ENCODE peak calls at places on chromosome 6, in eight cellular contexts. Q is IMR-90, I is stomach, K is body of pancreas, U is esophagus squamous epithelium, Z is lower leg skin, H is adrenal gland, L is upper lobe of left lung. G is an unnamed sample.

GRCh38 chr6:127690092-127690491 is 113.1 kb downstream of the C6orf58 start:
- DNase-seq in Q (peak), I (no peak), K (no peak), U (no peak), Z (no peak), H (no peak), L (no peak), G (no peak)

GRCh38 chr6:939526-940252 is 246.8 kb upstream of the EXOC2 start:
- DNase-seq in Q (no peak), I (no peak), K (no peak), U (no peak), Z (peak), H (no peak), L (no peak), G (no peak)

GRCh38 chr6:42251500-42251899 is 33.8 kb upstream of the MRPS10 start:
- DNase-seq in Q (peak), I (no peak), K (no peak), U (no peak), Z (no peak), H (no peak), L (no peak), G (no peak)

GRCh38 chr6:110352603-110353303 is 5.4 kb downstream of the METTL24 start:
- DNase-seq in Q (peak), I (no peak), K (no peak), U (no peak), Z (no peak), H (no peak), L (no peak), G (no peak)

GRCh38 chr6:111661541-111662041 is 55.9 kb upstream of the TRAF3IP2 start:
- DNase-seq in Q (no peak), I (peak), K (peak), U (no peak), Z (no peak), H (no peak), L (peak), G (peak)

GRCh38 chr6:11200356-11200755 is 32.1 kb downstream of the NEDD9 start:
- DNase-seq in Q (peak), I (no peak), K (no peak), U (no peak), Z (no peak), H (no peak), L (no peak), G (no peak)

GRCh38 chr6:3773696-3774298 is 22.3 kb upstream of the PXDC1 start:
- DNase-seq in Q (no peak), I (no peak), K (peak), U (no peak), Z (peak), H (peak), L (no peak), G (no peak)

GRCh38 chr6:17709476-17709875 is 2.8 kb upstream of the NUP153 start:
- DNase-seq in Q (no peak), I (no peak), K (no peak), U (no peak), Z (no peak), H (no peak), L (no peak), G (no peak)

GRCh38 chr6:54003316-54003715 is 107.9 kb upstream of the MLIP start:
- DNase-seq in Q (no peak), I (no peak), K (no peak), U (no peak), Z (no peak), H (no peak), L (no peak), G (no peak)

GRCh38 chr6:97292671-97293070 is 9.7 kb upstream of the MMS22L start:
- DNase-seq in Q (peak), I (no peak), K (no peak), U (no peak), Z (no peak), H (no peak), L (no peak), G (no peak)

GRCh38 chr6:45710304-45710821 is 305.3 kb downstream of the CLIC5 start:
- DNase-seq in Q (peak), I (peak), K (no peak), U (no peak), Z (no peak), H (no peak), L (peak), G (no peak)

GRCh38 chr6:13241364-13241763 is 87.0 kb downstream of the TBC1D7 start:
- DNase-seq in Q (no peak), I (no peak), K (no peak), U (no peak), Z (peak), H (no peak), L (no peak), G (no peak)

GRCh38 chr6:99979953-99980352 is 14.1 kb downstream of the MCHR2 start:
- DNase-seq in Q (no peak), I (no peak), K (no peak), U (no peak), Z (no peak), H (no peak), L (no peak), G (no peak)

GRCh38 chr6:7770111-7770510 is 44.2 kb downstream of the BMP6 start:
- DNase-seq in Q (peak), I (no peak), K (no peak), U (no peak), Z (no peak), H (no peak), L (no peak), G (no peak)

GRCh38 chr6:159312204-159312603 is 143.0 kb downstream of the FNDC1 start:
- DNase-seq in Q (no peak), I (no peak), K (no peak), U (no peak), Z (no peak), H (no peak), L (no peak), G (no peak)

GRCh38 chr6:131023834-131024504 is 39.1 kb downstream of the EPB41L2 start:
- DNase-seq in Q (peak), I (no peak), K (no peak), U (no peak), Z (no peak), H (no peak), L (no peak), G (no peak)

GRCh38 chr6:47603995-47604394 is 94.4 kb upstream of the ADGRF4 start:
- DNase-seq in Q (no peak), I (no peak), K (peak), U (no peak), Z (no peak), H (no peak), L (peak), G (peak)

GRCh38 chr6:169971951-169972651 is 220.7 kb downstream of the ERMARD start:
- DNase-seq in Q (no peak), I (peak), K (no peak), U (no peak), Z (peak), H (no peak), L (no peak), G (no peak)

GRCh38 chr6:150857906-150858365 is 7.6 kb upstream of the MTHFD1L start:
- DNase-seq in Q (no peak), I (no peak), K (no peak), U (no peak), Z (no peak), H (no peak), L (no peak), G (no peak)

GRCh38 chr6:133341607-133342158 is 100.5 kb downstream of the EYA4 start:
- DNase-seq in Q (peak), I (no peak), K (no peak), U (no peak), Z (no peak), H (no peak), L (no peak), G (no peak)

GRCh38 chr6:153024401-153025017 is 22.0 kb upstream of the MTRF1L start:
- DNase-seq in Q (peak), I (peak), K (peak), U (no peak), Z (no peak), H (peak), L (no peak), G (peak)

GRCh38 chr6:106109043-106109442 is 22.9 kb downstream of the PRDM1 start:
- DNase-seq in Q (no peak), I (no peak), K (no peak), U (no peak), Z (no peak), H (no peak), L (no peak), G (no peak)

GRCh38 chr6:12509060-12509459 is 207.5 kb upstream of the PHACTR1 start:
- DNase-seq in Q (no peak), I (no peak), K (no peak), U (no peak), Z (no peak), H (no peak), L (no peak), G (no peak)

GRCh38 chr6:129510930-129511329 is 199.0 kb downstream of the ARHGAP18 start:
- DNase-seq in Q (no peak), I (no peak), K (no peak), U (no peak), Z (no peak), H (no peak), L (no peak), G (no peak)

GRCh38 chr6:153032255-153032882 is 29.9 kb upstream of the MTRF1L start:
- DNase-seq in Q (peak), I (no peak), K (no peak), U (no peak), Z (no peak), H (no peak), L (no peak), G (no peak)

GRCh38 chr6:133756046-133756445 is 132.9 kb upstream of the TCF21 start:
- DNase-seq in Q (peak), I (no peak), K (no peak), U (no peak), Z (no peak), H (no peak), L (no peak), G (no peak)

GRCh38 chr6:32462609-32463008 is 22.9 kb downstream of the HLA-DRA start:
- DNase-seq in Q (no peak), I (no peak), K (no peak), U (no peak), Z (no peak), H (no peak), L (no peak), G (no peak)

GRCh38 chr6:6713660-6714446 is 125.3 kb downstream of the LY86 start:
- DNase-seq in Q (peak), I (no peak), K (no peak), U (no peak), Z (no peak), H (no peak), L (no peak), G (no peak)

GRCh38 chr6:25296217-25296905 is 17.2 kb downstream of the CARMIL1 start:
- DNase-seq in Q (no peak), I (no peak), K (no peak), U (no peak), Z (no peak), H (no peak), L (no peak), G (no peak)

DNA sequence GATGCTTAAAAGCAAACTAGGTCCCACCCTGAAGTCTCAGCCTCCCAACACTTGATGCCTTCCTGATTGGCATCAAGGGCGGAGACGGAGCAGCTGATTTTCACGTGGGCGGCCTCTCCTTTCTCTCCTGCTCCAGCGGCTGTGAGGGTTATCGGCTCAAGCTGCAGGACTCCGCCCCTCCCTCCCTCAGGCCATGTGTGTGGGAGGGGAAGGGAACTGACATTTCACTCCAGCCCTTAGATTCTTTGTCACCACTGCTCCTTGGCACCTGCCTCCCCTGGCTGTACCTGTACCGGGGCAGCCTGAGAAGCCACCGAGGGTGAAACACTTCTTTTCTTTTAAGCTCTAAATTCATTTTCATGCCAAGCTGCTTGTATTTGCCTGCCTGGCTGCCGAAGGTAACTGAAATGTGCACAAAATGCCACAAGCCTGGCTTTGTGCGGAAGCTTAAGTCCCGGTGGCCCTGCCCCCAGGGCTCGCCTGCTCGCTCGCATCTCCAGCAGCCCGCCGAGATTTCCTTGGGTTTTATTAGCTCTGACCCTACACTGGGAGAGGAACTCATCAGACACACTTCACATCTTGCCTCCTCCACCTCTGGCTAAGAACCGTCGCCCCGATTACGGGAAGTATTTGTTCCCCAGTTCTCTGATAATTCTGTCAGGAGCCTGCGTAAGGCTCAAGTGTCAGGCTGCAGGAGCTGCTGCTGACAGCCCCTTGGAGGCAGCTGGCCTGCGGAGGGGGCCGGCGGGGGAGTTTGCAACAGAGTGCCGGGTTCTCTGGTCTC is 9.6 kb upstream of the CPNE5 start:
- DNase-seq in Q (no peak), I (peak), K (peak), U (no peak), Z (no peak), H (no peak), L (peak), G (peak)
- TF ChIP-seq POLR2A in Q (no peak), I (no peak), K (no peak), U (no peak), Z (no peak), H (no peak), L (no peak), G (no peak)

GRCh38 chr6:34583461-34583860 is 27.3 kb upstream of the SPDEF start:
- DNase-seq in Q (no peak), I (no peak), K (no peak), U (no peak), Z (no peak), H (no peak), L (no peak), G (no peak)
- TF ChIP-seq CTCF in Q (peak), I (no peak), K (no peak), U (no peak), Z (no peak), H (no peak), L (peak), G (peak)

GRCh38 chr6:157982580-157983438 is 1.1 kb downstream of the SYNJ2 start:
- DNase-seq in Q (peak), I (no peak), K (peak), U (no peak), Z (no peak), H (no peak), L (no peak), G (no peak)

GRCh38 chr6:157982297-157982579 is 575 bp downstream of the SYNJ2 start:
- DNase-seq in Q (no peak), I (peak), K (peak), U (no peak), Z (peak), H (peak), L (peak), G (peak)

GRCh38 chr6:157981132-157981394 is 600 bp upstream of the SYNJ2 start:
- DNase-seq in Q (no peak), I (no peak), K (peak), U (no peak), Z (no peak), H (no peak), L (no peak), G (no peak)

GRCh38 chr6:157980288-157981131 is 1.2 kb upstream of the SYNJ2 start:
- DNase-seq in Q (no peak), I (no peak), K (no peak), U (peak), Z (peak), H (no peak), L (peak), G (no peak)

DNA sequence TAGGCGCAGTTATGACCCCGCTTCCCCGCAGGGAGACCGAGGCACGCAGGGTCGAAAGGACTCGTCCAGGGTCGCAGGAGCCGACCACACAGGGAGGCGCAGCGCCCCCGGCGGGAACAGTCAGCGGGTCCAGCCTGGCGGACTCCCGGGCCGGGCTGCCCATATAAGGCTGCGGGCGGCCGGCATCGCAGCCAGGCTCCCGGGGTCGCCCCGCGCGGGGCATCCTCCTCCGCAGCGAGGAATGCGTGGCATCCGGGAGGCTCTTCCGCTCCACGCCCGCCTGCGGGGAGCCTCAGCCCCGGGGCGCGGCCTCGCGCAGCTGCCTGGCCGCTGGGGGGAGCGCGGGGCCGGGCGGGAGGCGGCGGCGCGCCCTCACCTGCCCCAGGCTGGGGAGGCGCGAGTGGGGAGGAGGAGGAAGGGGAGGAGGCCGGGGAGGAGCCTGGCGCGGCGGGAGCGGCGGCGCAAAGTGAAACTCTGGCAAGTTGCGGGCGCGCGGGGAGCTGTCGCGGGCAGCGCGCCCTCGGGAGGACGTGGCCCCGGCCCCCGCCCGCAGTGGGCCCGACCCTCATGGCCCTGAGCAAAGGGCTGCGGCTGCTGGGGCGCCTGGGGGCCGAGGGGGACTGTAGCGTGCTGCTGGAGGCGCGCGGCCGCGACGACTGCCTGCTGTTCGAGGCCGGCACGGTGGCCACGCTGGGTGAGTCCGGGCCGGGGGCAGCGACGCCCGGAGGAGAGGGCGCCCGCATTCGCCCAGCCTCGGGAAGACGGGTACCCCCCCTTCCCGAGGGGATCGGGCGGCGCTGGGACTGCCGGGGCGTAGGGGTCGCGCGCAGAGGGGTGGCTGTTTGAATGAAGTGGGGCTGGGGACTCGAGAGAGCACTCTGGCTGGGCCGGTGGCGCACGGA is at the start of gene SYNJ2:
- DNase-seq in Q (peak), I (peak), K (peak), U (peak), Z (peak), H (peak), L (peak), G (peak)
- TF ChIP-seq POLR2A in Q (peak), I (no peak), K (peak), U (no peak), Z (no peak), H (peak), L (peak), G (peak)

GRCh38 chr6:113291751-113292445 is 565.2 kb upstream of the MARCKS start:
- DNase-seq in Q (peak), I (no peak), K (no peak), U (no peak), Z (no peak), H (no peak), L (no peak), G (no peak)
- TF ChIP-seq CTCF in Q (no peak), I (no peak), K (no peak), U (no peak), Z (no peak), H (no peak), L (no peak), G (no peak)

DNA sequence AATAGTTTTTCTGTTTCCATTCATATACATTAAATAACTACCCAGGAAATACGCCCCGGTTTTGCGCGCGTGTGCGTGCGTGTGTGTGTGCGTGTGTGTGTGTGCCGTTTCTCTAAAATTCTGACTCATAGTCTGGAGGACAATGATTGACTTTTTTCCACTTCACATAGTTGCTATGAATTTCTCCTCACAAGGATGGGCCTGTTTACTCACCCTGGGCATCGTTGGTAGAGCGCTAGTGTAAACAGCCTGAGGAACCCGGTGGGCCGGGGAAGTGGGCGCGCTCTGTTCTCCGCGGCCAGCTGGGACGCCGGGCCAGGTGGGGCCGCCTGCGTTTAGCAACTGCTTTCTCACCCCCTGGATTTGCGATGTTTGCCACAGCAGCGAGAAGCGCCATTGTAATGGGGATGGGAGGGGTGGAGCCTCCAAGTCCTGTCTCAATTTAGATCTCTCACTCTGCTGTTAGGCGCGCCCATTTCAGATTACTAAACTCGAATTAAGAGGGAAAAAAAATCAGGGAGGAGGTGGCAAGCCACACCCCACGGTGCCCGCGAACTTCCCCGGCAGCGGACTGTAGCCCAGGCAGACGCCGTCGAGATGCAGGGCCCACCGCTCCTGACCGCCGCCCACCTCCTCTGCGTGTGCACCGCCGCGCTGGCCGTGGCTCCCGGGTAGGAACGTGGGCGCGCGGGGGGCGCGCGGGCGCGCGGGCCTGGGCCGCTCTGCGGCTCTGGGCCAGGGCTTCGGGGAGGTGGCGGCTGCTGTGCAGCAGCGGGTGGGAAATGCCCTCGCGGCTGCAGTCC is at the start of gene CD109:
- DNase-seq in Q (peak), I (no peak), K (no peak), U (no peak), Z (peak), H (no peak), L (peak), G (peak)
- TF ChIP-seq POLR2A in Q (no peak), I (no peak), K (peak), U (no peak), Z (no peak), H (no peak), L (no peak), G (no peak)